ENCODE peak calls at places on chromosomes 16 and 17, in five cellular contexts. One of them, this sample, is unnamed.

GRCh38 chr17:69651921-69652320 is 237.4 kb downstream of the MAP2K6 start:
- DNase-seq in HL-60: no peak
- DNase-seq in GM12865: no peak
- DNase-seq in H9: no peak
- DNase-seq in MM.1S: no peak
- DNase-seq in this sample: no peak

GRCh38 chr17:77120866-77121265 is 19.9 kb upstream of the SEC14L1 start:
- DNase-seq in HL-60: no peak
- DNase-seq in GM12865: no peak
- DNase-seq in H9: no peak
- DNase-seq in MM.1S: no peak
- DNase-seq in this sample: no peak

GRCh38 chr16:85746431-85747227 is 4.3 kb downstream of the C16orf74 start:
- DNase-seq in HL-60: no peak
- DNase-seq in GM12865: peak; percentile 78
- DNase-seq in H9: peak; percentile 65
- DNase-seq in MM.1S: no peak
- DNase-seq in this sample: peak; percentile 58

GRCh38 chr17:66493283-66494019 is 191.0 kb downstream of the PRKCA start:
- DNase-seq in HL-60: peak; percentile 42
- DNase-seq in GM12865: no peak
- DNase-seq in H9: no peak
- DNase-seq in MM.1S: no peak
- DNase-seq in this sample: no peak

GRCh38 chr17:35373532-35373983 is at the start of gene SLFN11:
- DNase-seq in HL-60: peak; percentile 92
- DNase-seq in GM12865: peak; percentile 83
- DNase-seq in H9: peak; percentile 53
- DNase-seq in MM.1S: peak; percentile 85
- DNase-seq in this sample: peak; percentile 95

GRCh38 chr16:86480444-86480843 is 29.9 kb upstream of the FOXF1 start:
- DNase-seq in HL-60: no peak
- DNase-seq in GM12865: no peak
- DNase-seq in H9: no peak
- DNase-seq in MM.1S: no peak
- DNase-seq in this sample: no peak

GRCh38 chr16:86578499-86579267 is at the start of gene FOXL1:
- DNase-seq in HL-60: no peak
- DNase-seq in GM12865: no peak
- DNase-seq in H9: peak; percentile 43
- DNase-seq in MM.1S: no peak
- DNase-seq in this sample: no peak

GRCh38 chr16:16042076-16042475 is 92.7 kb downstream of the ABCC1 start:
- DNase-seq in HL-60: no peak
- DNase-seq in GM12865: no peak
- DNase-seq in H9: no peak
- DNase-seq in MM.1S: no peak
- DNase-seq in this sample: no peak

GRCh38 chr17:38606646-38607611 is 1.2 kb upstream of the SRCIN1 start:
- DNase-seq in HL-60: no peak
- DNase-seq in GM12865: no peak
- DNase-seq in H9: peak; percentile 66
- DNase-seq in MM.1S: peak; percentile 5
- DNase-seq in this sample: no peak

GRCh38 chr16:48497932-48498760 is 111.8 kb downstream of the N4BP1 start:
- DNase-seq in HL-60: no peak
- DNase-seq in GM12865: no peak
- DNase-seq in H9: no peak
- DNase-seq in MM.1S: no peak
- DNase-seq in this sample: no peak

GRCh38 chr17:81511550-81511799 is 1.1 kb downstream of the ACTG1 start:
- DNase-seq in HL-60: no peak
- DNase-seq in GM12865: no peak
- DNase-seq in H9: no peak
- DNase-seq in MM.1S: no peak
- DNase-seq in this sample: no peak

GRCh38 chr17:37160940-37161339 is 212.2 kb downstream of the AATF start:
- DNase-seq in HL-60: no peak
- DNase-seq in GM12865: no peak
- DNase-seq in H9: no peak
- DNase-seq in MM.1S: no peak
- DNase-seq in this sample: no peak

GRCh38 chr16:4011225-4011939 is 104.9 kb downstream of the ADCY9 start:
- DNase-seq in HL-60: peak; percentile 90
- DNase-seq in GM12865: no peak
- DNase-seq in H9: peak; percentile 58
- DNase-seq in MM.1S: no peak
- DNase-seq in this sample: no peak

GRCh38 chr17:956905-957304 is 22.7 kb downstream of the NXN start:
- DNase-seq in HL-60: no peak
- DNase-seq in GM12865: no peak
- DNase-seq in H9: no peak
- DNase-seq in MM.1S: no peak
- DNase-seq in this sample: no peak

GRCh38 chr17:67353161-67353560 is 13.2 kb downstream of the PSMD12 start:
- DNase-seq in HL-60: no peak
- DNase-seq in GM12865: no peak
- DNase-seq in H9: no peak
- DNase-seq in MM.1S: no peak
- DNase-seq in this sample: no peak

GRCh38 chr17:58189436-58190146 is 2.9 kb upstream of the EPX start:
- DNase-seq in HL-60: peak; percentile 45
- DNase-seq in GM12865: no peak
- DNase-seq in H9: no peak
- DNase-seq in MM.1S: no peak
- DNase-seq in this sample: no peak

GRCh38 chr17:66952031-66952524 is 12.4 kb upstream of the CACNG4 start:
- DNase-seq in HL-60: no peak
- DNase-seq in GM12865: no peak
- DNase-seq in H9: peak; percentile 91
- DNase-seq in MM.1S: no peak
- DNase-seq in this sample: no peak

GRCh38 chr17:14156689-14157088 is 80.0 kb downstream of the CDRT15 start:
- DNase-seq in HL-60: peak; percentile 65
- DNase-seq in GM12865: no peak
- DNase-seq in H9: no peak
- DNase-seq in MM.1S: no peak
- DNase-seq in this sample: no peak

GRCh38 chr17:72270530-72270929 is 149.7 kb downstream of the SOX9 start:
- DNase-seq in HL-60: no peak
- DNase-seq in GM12865: no peak
- DNase-seq in H9: no peak
- DNase-seq in MM.1S: no peak
- DNase-seq in this sample: no peak

GRCh38 chr16:70674221-70675014 is 11.4 kb downstream of the MTSS2 start:
- DNase-seq in HL-60: no peak
- DNase-seq in GM12865: no peak
- DNase-seq in H9: no peak
- DNase-seq in MM.1S: no peak
- DNase-seq in this sample: no peak

GRCh38 chr16:66248096-66248495 is 118.4 kb upstream of the CDH5 start:
- DNase-seq in HL-60: no peak
- DNase-seq in GM12865: no peak
- DNase-seq in H9: no peak
- DNase-seq in MM.1S: no peak
- DNase-seq in this sample: no peak

GRCh38 chr17:82786427-82786826 is 34.6 kb downstream of the TBCD start:
- DNase-seq in HL-60: no peak
- DNase-seq in GM12865: no peak
- DNase-seq in H9: peak; percentile 32
- DNase-seq in MM.1S: peak; percentile 21
- DNase-seq in this sample: no peak

GRCh38 chr17:2071421-2072281 is 16.7 kb downstream of the HIC1 start:
- DNase-seq in HL-60: peak; percentile 38
- DNase-seq in GM12865: no peak
- DNase-seq in H9: no peak
- DNase-seq in MM.1S: no peak
- DNase-seq in this sample: no peak

GRCh38 chr16:11819798-11820197 is 22.7 kb upstream of the ZC3H7A start:
- DNase-seq in HL-60: peak; percentile 81
- DNase-seq in GM12865: no peak
- DNase-seq in H9: no peak
- DNase-seq in MM.1S: no peak
- DNase-seq in this sample: no peak

GRCh38 chr17:67293251-67294203 is 48.5 kb upstream of the HELZ start:
- DNase-seq in HL-60: peak; percentile 81
- DNase-seq in GM12865: peak; percentile 83
- DNase-seq in H9: peak; percentile 93
- DNase-seq in MM.1S: peak; percentile 78
- DNase-seq in this sample: peak; percentile 85

GRCh38 chr17:64063088-64063487 is 42.7 kb upstream of the ICAM2 start:
- DNase-seq in HL-60: peak; percentile 30
- DNase-seq in GM12865: peak; percentile 74
- DNase-seq in H9: no peak
- DNase-seq in MM.1S: peak; percentile 63
- DNase-seq in this sample: peak; percentile 14

GRCh38 chr16:13453938-13454553 is 465.9 kb upstream of the ERCC4 start:
- DNase-seq in HL-60: peak; percentile 16
- DNase-seq in GM12865: peak; percentile 63
- DNase-seq in H9: no peak
- DNase-seq in MM.1S: peak; percentile 19
- DNase-seq in this sample: peak; percentile 60
- TF ChIP-seq CTCF in HL-60: peak; percentile 39
- TF ChIP-seq CTCF in GM12865: peak; percentile 49
- TF ChIP-seq CTCF in H9: peak; percentile 92
- TF ChIP-seq CTCF in MM.1S: peak; percentile 63
- TF ChIP-seq CTCF in this sample: peak; percentile 78

GRCh38 chr16:30914849-30915248 is 8.5 kb upstream of the FBXL19 start:
- DNase-seq in HL-60: no peak
- DNase-seq in GM12865: no peak
- DNase-seq in H9: no peak
- DNase-seq in MM.1S: no peak
- DNase-seq in this sample: no peak
- TF ChIP-seq CTCF in HL-60: no peak
- TF ChIP-seq CTCF in GM12865: no peak
- TF ChIP-seq CTCF in H9: no peak
- TF ChIP-seq CTCF in MM.1S: no peak
- TF ChIP-seq CTCF in this sample: no peak

GRCh38 chr16:56848056-56848936 is 16.7 kb upstream of the SLC12A3 start:
- DNase-seq in HL-60: no peak
- DNase-seq in GM12865: no peak
- DNase-seq in H9: no peak
- DNase-seq in MM.1S: peak; percentile 36
- DNase-seq in this sample: peak; percentile 25
- TF ChIP-seq CTCF in HL-60: no peak
- TF ChIP-seq CTCF in GM12865: no peak
- TF ChIP-seq CTCF in H9: no peak
- TF ChIP-seq CTCF in MM.1S: no peak
- TF ChIP-seq CTCF in this sample: no peak

GRCh38 chr17:43832168-43832975 is 574 bp downstream of the MPP3 start:
- DNase-seq in HL-60: no peak
- DNase-seq in GM12865: no peak
- DNase-seq in H9: no peak
- DNase-seq in MM.1S: no peak
- DNase-seq in this sample: peak; percentile 26
- TF ChIP-seq CTCF in HL-60: no peak
- TF ChIP-seq CTCF in GM12865: no peak
- TF ChIP-seq CTCF in H9: no peak
- TF ChIP-seq CTCF in MM.1S: no peak
- TF ChIP-seq CTCF in this sample: no peak

DNA sequence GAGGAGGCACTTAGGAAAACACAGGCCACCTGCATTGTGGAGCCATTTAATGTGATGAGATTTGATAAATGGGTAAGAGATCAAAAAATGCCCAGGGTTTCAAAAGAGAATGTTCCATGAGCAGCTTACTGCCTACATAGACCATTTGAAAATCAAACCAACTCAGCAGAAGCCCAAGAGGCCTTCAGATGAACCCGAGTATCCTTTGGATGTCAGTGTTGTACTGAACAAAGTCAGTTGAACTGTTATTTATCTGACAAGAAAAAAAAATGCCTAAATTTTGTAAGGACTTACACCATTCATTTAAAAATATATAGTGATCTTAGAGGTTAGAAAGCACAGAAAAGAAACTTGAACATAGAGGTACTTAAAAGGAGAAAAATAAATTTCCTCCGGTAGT is 381.7 kb downstream of the ZFHX3 start:
- DNase-seq in HL-60: peak; percentile 23
- DNase-seq in GM12865: peak; percentile 35
- DNase-seq in H9: no peak
- DNase-seq in MM.1S: no peak
- DNase-seq in this sample: no peak
- TF ChIP-seq CTCF in HL-60: no peak
- TF ChIP-seq CTCF in GM12865: peak; percentile 7
- TF ChIP-seq CTCF in H9: no peak
- TF ChIP-seq CTCF in MM.1S: no peak
- TF ChIP-seq CTCF in this sample: no peak

GRCh38 chr17:75238020-75238580 is 23.3 kb downstream of the GGA3 start:
- DNase-seq in HL-60: no peak
- DNase-seq in GM12865: no peak
- DNase-seq in H9: no peak
- DNase-seq in MM.1S: no peak
- DNase-seq in this sample: no peak

GRCh38 chr17:75239214-75239613 is 22.2 kb downstream of the GGA3 start:
- DNase-seq in HL-60: no peak
- DNase-seq in GM12865: no peak
- DNase-seq in H9: no peak
- DNase-seq in MM.1S: no peak
- DNase-seq in this sample: no peak

GRCh38 chr17:75239778-75240393 is 21.5 kb downstream of the GGA3 start:
- DNase-seq in HL-60: no peak
- DNase-seq in GM12865: no peak
- DNase-seq in H9: no peak
- DNase-seq in MM.1S: no peak
- DNase-seq in this sample: no peak

GRCh38 chr17:75237100-75238014 is 24.0 kb downstream of the GGA3 start:
- DNase-seq in HL-60: no peak
- DNase-seq in GM12865: no peak
- DNase-seq in H9: no peak
- DNase-seq in MM.1S: no peak
- DNase-seq in this sample: no peak

GRCh38 chr17:75238684-75239191 is 22.7 kb downstream of the GGA3 start:
- DNase-seq in HL-60: peak; percentile 73
- DNase-seq in GM12865: peak; percentile 86
- DNase-seq in H9: peak; percentile 85
- DNase-seq in MM.1S: peak; percentile 77
- DNase-seq in this sample: peak; percentile 73
- TF ChIP-seq CTCF in HL-60: peak; percentile 93
- TF ChIP-seq CTCF in GM12865: peak; percentile 88
- TF ChIP-seq CTCF in H9: peak; percentile 85
- TF ChIP-seq CTCF in MM.1S: peak; percentile 87
- TF ChIP-seq CTCF in this sample: peak; percentile 73